ENCODE peak calls at places on chromosomes 13 and 19, in nine cellular contexts. M, J, U, F, P, D, W, H and K are unnamed samples.

GRCh38 chr13:95100525-95101121 is 200.6 kb downstream of the ABCC4 start:
- DNase-seq in M (no peak), J (no peak), U (peak), F (no peak), P (no peak), D (peak), W (no peak), H (peak), K (peak)

GRCh38 chr13:74288361-74288911 is 154.2 kb upstream of the KLF12 start:
- DNase-seq in M (no peak), J (peak), U (no peak), F (no peak), P (no peak), D (peak), W (no peak), H (peak), K (peak)

GRCh38 chr13:80903911-80904310 is 563.0 kb upstream of the SPRY2 start:
- DNase-seq in M (no peak), J (no peak), U (no peak), F (no peak), P (no peak), D (no peak), W (no peak), H (peak), K (no peak)

GRCh38 chr13:113545455-113545930 is 39.1 kb upstream of the TFDP1 start:
- DNase-seq in M (peak), J (no peak), U (no peak), F (peak), P (no peak), D (no peak), W (no peak), H (no peak), K (peak)

GRCh38 chr19:7923295-7924191 is 2.4 kb downstream of the CTXN1 start:
- DNase-seq in M (no peak), J (no peak), U (no peak), F (no peak), P (no peak), D (no peak), W (no peak), H (no peak), K (no peak)

GRCh38 chr13:30667014-30667413 is 49.3 kb downstream of the USPL1 start:
- DNase-seq in M (no peak), J (no peak), U (no peak), F (no peak), P (no peak), D (no peak), W (no peak), H (no peak), K (no peak)

GRCh38 chr13:33571618-33572017 is 246.3 kb upstream of the RFC3 start:
- DNase-seq in M (no peak), J (no peak), U (no peak), F (no peak), P (no peak), D (no peak), W (no peak), H (no peak), K (no peak)

GRCh38 chr13:102395939-102396338 is 5.9 kb downstream of the FGF14 start:
- DNase-seq in M (no peak), J (no peak), U (no peak), F (no peak), P (no peak), D (no peak), W (no peak), H (no peak), K (no peak)

GRCh38 chr13:94548382-94549240 is 47.3 kb downstream of the TGDS start:
- DNase-seq in M (peak), J (peak), U (peak), F (no peak), P (peak), D (peak), W (no peak), H (peak), K (peak)

GRCh38 chr13:49669735-49670309 is 21.5 kb downstream of the EBPL start:
- DNase-seq in M (no peak), J (peak), U (no peak), F (no peak), P (peak), D (peak), W (peak), H (peak), K (peak)

GRCh38 chr13:27704681-27705080 is 83.0 kb downstream of the POLR1D start:
- DNase-seq in M (no peak), J (no peak), U (no peak), F (no peak), P (no peak), D (no peak), W (no peak), H (peak), K (no peak)

GRCh38 chr19:18450934-18451836 is 13.3 kb upstream of the ISYNA1 start:
- DNase-seq in M (peak), J (peak), U (no peak), F (peak), P (peak), D (peak), W (no peak), H (peak), K (peak)

GRCh38 chr13:107842562-107843180 is 372.7 kb downstream of the LIG4 start:
- DNase-seq in M (no peak), J (no peak), U (no peak), F (no peak), P (no peak), D (no peak), W (no peak), H (no peak), K (no peak)

GRCh38 chr13:100128373-100128772 is 39.5 kb downstream of the PCCA start:
- DNase-seq in M (no peak), J (no peak), U (no peak), F (no peak), P (no peak), D (no peak), W (peak), H (peak), K (peak)

GRCh38 chr19:55212447-55212846 is 3.1 kb upstream of the PTPRH start:
- DNase-seq in M (no peak), J (peak), U (no peak), F (no peak), P (no peak), D (no peak), W (no peak), H (peak), K (peak)

GRCh38 chr13:25762795-25763377 is 288.9 kb downstream of the SHISA2 start:
- DNase-seq in M (no peak), J (no peak), U (no peak), F (no peak), P (no peak), D (no peak), W (no peak), H (no peak), K (no peak)

GRCh38 chr13:95524270-95524901 is 28.1 kb upstream of the CLDN10 start:
- DNase-seq in M (no peak), J (no peak), U (no peak), F (no peak), P (no peak), D (no peak), W (no peak), H (peak), K (peak)

GRCh38 chr13:24002206-24002815 is 105.0 kb upstream of the C1QTNF9B start:
- DNase-seq in M (no peak), J (no peak), U (no peak), F (no peak), P (no peak), D (no peak), W (no peak), H (no peak), K (no peak)

GRCh38 chr13:36054041-36054440 is 77.1 kb downstream of the DCLK1 start:
- DNase-seq in M (no peak), J (no peak), U (no peak), F (no peak), P (no peak), D (no peak), W (no peak), H (no peak), K (no peak)

GRCh38 chr19:18117364-18117691 is 19.8 kb downstream of the MAST3 start:
- DNase-seq in M (no peak), J (no peak), U (no peak), F (no peak), P (no peak), D (no peak), W (no peak), H (no peak), K (no peak)

GRCh38 chr13:109611912-109612691 is 174.3 kb downstream of the IRS2 start:
- DNase-seq in M (no peak), J (no peak), U (no peak), F (no peak), P (no peak), D (no peak), W (no peak), H (no peak), K (peak)

GRCh38 chr13:78572459-78572858 is 30.9 kb downstream of the POU4F1 start:
- DNase-seq in M (no peak), J (no peak), U (no peak), F (no peak), P (no peak), D (no peak), W (no peak), H (no peak), K (no peak)

GRCh38 chr13:50131998-50132936 is 117.0 kb downstream of the KCNRG start:
- DNase-seq in M (no peak), J (no peak), U (no peak), F (no peak), P (no peak), D (peak), W (no peak), H (no peak), K (no peak)

GRCh38 chr13:71316964-71317363 is 550.0 kb downstream of the DACH1 start:
- DNase-seq in M (no peak), J (no peak), U (no peak), F (no peak), P (no peak), D (no peak), W (no peak), H (no peak), K (peak)

GRCh38 chr13:107348471-107348870 is 780.5 kb upstream of the ARGLU1 start:
- DNase-seq in M (no peak), J (no peak), U (no peak), F (no peak), P (no peak), D (no peak), W (no peak), H (no peak), K (no peak)

GRCh38 chr19:46975918-46976782 is 43.5 kb upstream of the NPAS1 start:
- DNase-seq in M (peak), J (peak), U (peak), F (peak), P (peak), D (peak), W (peak), H (peak), K (peak)

GRCh38 chr13:91398413-91399188 is at the start of gene GPC5:
- DNase-seq in M (peak), J (peak), U (no peak), F (peak), P (peak), D (peak), W (no peak), H (peak), K (peak)

GRCh38 chr19:49224856-49225255 is 67.3 kb downstream of the TRPM4 start:
- DNase-seq in M (no peak), J (peak), U (no peak), F (no peak), P (peak), D (peak), W (no peak), H (peak), K (peak)

GRCh38 chr13:37097008-37097579 is 8.4 kb downstream of the CSNK1A1L start:
- DNase-seq in M (no peak), J (no peak), U (no peak), F (no peak), P (no peak), D (no peak), W (no peak), H (peak), K (no peak)

GRCh38 chr13:98326274-98326673 is 149.2 kb upstream of the RNF113B start:
- DNase-seq in M (no peak), J (no peak), U (no peak), F (no peak), P (no peak), D (no peak), W (no peak), H (no peak), K (no peak)

GRCh38 chr13:65917731-65918130 is 1312.4 kb downstream of the PCDH9 start:
- DNase-seq in M (no peak), J (no peak), U (no peak), F (no peak), P (no peak), D (no peak), W (no peak), H (no peak), K (no peak)

GRCh38 chr13:109155301-109155761 is 525.9 kb downstream of the MYO16 start:
- DNase-seq in M (no peak), J (no peak), U (no peak), F (no peak), P (no peak), D (no peak), W (no peak), H (peak), K (peak)

GRCh38 chr13:90498096-90498495 is 849.4 kb upstream of the MIR17HG start:
- DNase-seq in M (no peak), J (no peak), U (no peak), F (no peak), P (no peak), D (no peak), W (no peak), H (peak), K (no peak)

GRCh38 chr19:45577111-45577905 is 7.3 kb downstream of the OPA3 start:
- DNase-seq in M (no peak), J (peak), U (peak), F (no peak), P (no peak), D (no peak), W (peak), H (peak), K (peak)

GRCh38 chr13:40058757-40059236 is 403.3 kb downstream of the COG6 start:
- DNase-seq in M (no peak), J (no peak), U (no peak), F (no peak), P (no peak), D (no peak), W (no peak), H (peak), K (peak)

DNA sequence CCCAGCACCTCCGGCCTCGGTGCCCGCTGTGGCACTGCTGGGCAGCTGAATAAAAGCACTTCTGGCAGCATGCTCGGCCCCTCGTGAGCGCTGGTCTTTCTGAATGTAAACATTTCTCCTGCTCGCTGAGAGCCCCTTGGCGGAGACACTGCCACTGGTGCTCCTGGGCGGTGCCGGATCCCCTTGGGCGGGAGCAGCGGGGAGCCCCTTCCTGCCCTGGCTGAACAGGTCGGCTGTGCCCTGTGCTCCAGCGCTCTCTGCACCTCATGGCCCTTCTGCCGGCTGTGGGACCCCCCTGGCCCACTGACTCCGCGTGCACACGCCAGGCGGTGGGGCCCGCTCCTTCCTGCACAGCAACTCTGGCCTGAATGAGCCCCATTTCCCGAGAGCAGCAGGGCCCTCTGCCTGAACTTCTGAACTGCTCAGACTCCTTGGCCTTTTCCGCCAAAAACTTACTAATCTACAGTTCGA is 14.0 kb downstream of the RB1 start:
- DNase-seq in M (no peak), J (no peak), U (no peak), F (no peak), P (no peak), D (no peak), W (no peak), H (no peak), K (no peak)
- H3K4me3 ChIP-seq in M (peak), J (no peak), U (no peak), F (peak), P (no peak), D (no peak), W (no peak), H (no peak), K (no peak)

GRCh38 chr19:3977242-3978143 is 6.6 kb upstream of the DAPK3 start:
- DNase-seq in M (no peak), J (no peak), U (no peak), F (no peak), P (no peak), D (no peak), W (no peak), H (no peak), K (no peak)
- TF ChIP-seq CTCF in M (no peak), J (no peak), U (peak), F (no peak), P (no peak), D (no peak), W (peak), H (peak), K (no peak)

DNA sequence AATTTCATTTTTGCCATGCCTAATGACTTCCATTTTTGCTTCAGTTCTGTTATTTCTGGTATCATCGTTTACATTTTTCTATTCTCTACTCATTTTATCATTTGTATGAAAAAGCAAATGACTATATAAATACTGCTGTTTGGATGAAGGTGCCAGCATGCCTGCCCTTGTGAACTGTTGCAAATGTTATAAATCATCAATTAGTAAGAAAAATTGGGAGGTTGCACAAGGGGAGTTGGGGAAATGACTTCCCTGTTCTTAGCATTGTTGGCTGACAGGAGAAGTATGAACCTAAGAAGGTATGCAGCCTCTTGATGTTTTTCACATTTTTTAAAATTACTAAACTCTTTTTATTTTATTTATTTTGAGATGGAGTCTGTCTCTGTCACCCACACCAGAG is 15.1 kb downstream of the SAFB start:
- DNase-seq in M (no peak), J (no peak), U (no peak), F (no peak), P (no peak), D (no peak), W (no peak), H (no peak), K (no peak)
- H3K4me3 ChIP-seq in M (no peak), J (no peak), U (no peak), F (no peak), P (no peak), D (no peak), W (no peak), H (no peak), K (no peak)

GRCh38 chr19:10855879-10856522 is 7.8 kb downstream of the C19orf38 start:
- DNase-seq in M (no peak), J (no peak), U (no peak), F (no peak), P (no peak), D (peak), W (no peak), H (peak), K (peak)
- TF ChIP-seq CTCF in M (peak), J (peak), U (peak), F (peak), P (peak), D (peak), W (peak), H (peak), K (peak)

GRCh38 chr19:16002380-16002779 is 53.6 kb downstream of the OR10H4 start:
- DNase-seq in M (no peak), J (no peak), U (no peak), F (no peak), P (no peak), D (no peak), W (no peak), H (peak), K (no peak)
- H3K4me3 ChIP-seq in M (peak), J (peak), U (no peak), F (peak), P (no peak), D (no peak), W (peak), H (peak), K (no peak)

DNA sequence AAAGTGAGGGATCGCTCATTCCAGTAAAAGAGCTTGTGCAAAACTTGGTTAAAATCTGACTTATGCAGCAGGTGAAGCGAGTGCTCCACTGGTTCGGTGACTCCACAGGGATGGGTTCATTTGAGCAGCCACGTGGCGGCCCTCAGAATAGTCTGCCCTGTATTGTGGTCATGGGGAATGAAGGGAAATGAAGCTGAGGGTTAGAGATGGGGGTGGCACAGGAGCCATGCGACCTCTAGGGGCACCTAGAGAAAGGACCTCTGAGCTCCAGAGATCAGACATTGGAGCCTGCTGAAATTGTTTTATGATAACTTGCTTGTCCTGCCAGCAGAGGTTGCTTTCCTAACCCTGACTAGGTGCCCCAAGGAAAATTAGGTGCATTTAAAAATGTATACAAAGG is 26.6 kb downstream of the CBY2 start:
- DNase-seq in M (no peak), J (no peak), U (no peak), F (no peak), P (no peak), D (peak), W (no peak), H (no peak), K (no peak)
- TF ChIP-seq CTCF in M (no peak), J (no peak), U (peak), F (no peak), P (no peak), D (peak), W (peak), H (peak), K (no peak)

GRCh38 chr19:53882391-53883050 is 524 bp downstream of the PRKCG start:
- DNase-seq in M (no peak), J (no peak), U (no peak), F (no peak), P (no peak), D (no peak), W (no peak), H (no peak), K (no peak)

GRCh38 chr19:53883231-53883661 is 1.2 kb downstream of the PRKCG start:
- DNase-seq in M (no peak), J (no peak), U (no peak), F (no peak), P (no peak), D (peak), W (no peak), H (no peak), K (no peak)

GRCh38 chr19:53883741-53884140 is 1.7 kb downstream of the PRKCG start:
- DNase-seq in M (no peak), J (no peak), U (no peak), F (no peak), P (no peak), D (no peak), W (no peak), H (no peak), K (no peak)

GRCh38 chr19:53885036-53885435 is 3.0 kb downstream of the PRKCG start:
- DNase-seq in M (no peak), J (no peak), U (no peak), F (no peak), P (no peak), D (no peak), W (no peak), H (no peak), K (no peak)

GRCh38 chr19:53884256-53884655 is 2.3 kb downstream of the PRKCG start:
- DNase-seq in M (no peak), J (no peak), U (no peak), F (no peak), P (no peak), D (no peak), W (no peak), H (no peak), K (no peak)
- H3K4me3 ChIP-seq in M (no peak), J (no peak), U (no peak), F (no peak), P (no peak), D (peak), W (no peak), H (no peak), K (no peak)

GRCh38 chr13:75797719-75798118 is 161.6 kb downstream of the LMO7 start:
- DNase-seq in M (no peak), J (no peak), U (no peak), F (no peak), P (no peak), D (no peak), W (no peak), H (no peak), K (no peak)

GRCh38 chr13:75795274-75795673 is 159.1 kb downstream of the LMO7 start:
- DNase-seq in M (no peak), J (no peak), U (no peak), F (no peak), P (no peak), D (no peak), W (no peak), H (no peak), K (no peak)

GRCh38 chr13:75797256-75797655 is 161.1 kb downstream of the LMO7 start:
- DNase-seq in M (no peak), J (no peak), U (no peak), F (no peak), P (no peak), D (no peak), W (no peak), H (no peak), K (no peak)

GRCh38 chr13:75798353-75799245 is 162.5 kb downstream of the LMO7 start:
- DNase-seq in M (no peak), J (peak), U (no peak), F (no peak), P (no peak), D (no peak), W (no peak), H (peak), K (peak)

DNA sequence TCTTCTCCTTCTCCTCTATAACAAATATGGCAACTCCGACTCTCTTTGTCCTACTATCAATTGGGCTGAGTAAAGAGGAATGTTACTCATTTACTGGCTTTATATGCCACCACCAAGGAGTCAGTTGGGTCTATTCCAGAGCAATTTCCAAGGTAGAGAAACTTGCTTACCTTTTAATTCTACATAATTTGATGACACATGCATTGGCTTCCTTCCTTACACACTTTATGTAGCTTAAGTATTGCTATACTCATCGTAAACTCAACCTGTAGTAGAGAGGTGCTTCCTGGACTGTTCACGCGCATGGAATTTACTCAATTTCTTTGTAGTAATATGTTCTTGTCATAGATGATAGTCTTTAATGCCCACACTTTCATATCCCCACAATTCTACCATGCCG is 160.7 kb downstream of the LMO7 start:
- DNase-seq in M (no peak), J (no peak), U (no peak), F (no peak), P (no peak), D (no peak), W (no peak), H (no peak), K (peak)
- TF ChIP-seq CTCF in M (no peak), J (no peak), U (no peak), F (no peak), P (no peak), D (no peak), W (no peak), H (no peak), K (no peak)